ENCODE peak calls at places on chromosome 9, in eight cellular contexts. C is left lung, O is foreskin fibroblast, G is Panc1, X is psoas muscle, R is heart left ventricle, Z is right atrium auricular region, L is esophagus squamous epithelium. H is an unnamed sample.

GRCh38 chr9:19102181-19102630 is 498 bp downstream of the HAUS6 start:
- DNase-seq in C (peak; percentile 85), O (peak; percentile 44), G (no peak), X (no peak), R (peak; percentile 47), Z (no peak), L (no peak), H (no peak)

GRCh38 chr9:113875917-113876805 is at the start of gene ZNF618:
- DNase-seq in C (peak; percentile 82), O (peak; percentile 64), G (no peak), X (peak; percentile 30), R (peak; percentile 44), Z (no peak), L (no peak), H (no peak)

GRCh38 chr9:132744881-132745761 is 74.9 kb downstream of the GTF3C4 start:
- DNase-seq in C (no peak), O (peak; percentile 35), G (no peak), X (no peak), R (no peak), Z (no peak), L (no peak), H (no peak)

GRCh38 chr9:83582026-83582425 is 40.9 kb upstream of the IDNK start:
- DNase-seq in C (no peak), O (peak; percentile 75), G (no peak), X (no peak), R (no peak), Z (no peak), L (no peak), H (peak; percentile 40)

GRCh38 chr9:133160742-133161541 is 2.8 kb downstream of the GBGT1 start:
- DNase-seq in C (peak; percentile 80), O (peak; percentile 83), G (no peak), X (peak; percentile 70), R (peak; percentile 79), Z (peak; percentile 86), L (no peak), H (no peak)

GRCh38 chr9:91837982-91838731 is 111.9 kb downstream of the ROR2 start:
- DNase-seq in C (peak; percentile 86), O (peak; percentile 47), G (no peak), X (peak; percentile 69), R (peak; percentile 79), Z (peak; percentile 73), L (no peak), H (peak; percentile 96)

GRCh38 chr9:36559036-36559695 is 13.5 kb upstream of the MELK start:
- DNase-seq in C (no peak), O (peak; percentile 41), G (no peak), X (no peak), R (no peak), Z (no peak), L (no peak), H (no peak)

GRCh38 chr9:96565684-96566360 is 53.8 kb downstream of the CDC14B start:
- DNase-seq in C (no peak), O (peak; percentile 77), G (no peak), X (no peak), R (no peak), Z (no peak), L (no peak), H (no peak)

GRCh38 chr9:121707477-121708424 is 56.3 kb downstream of the DAB2IP start:
- DNase-seq in C (no peak), O (peak; percentile 24), G (no peak), X (no peak), R (no peak), Z (no peak), L (no peak), H (no peak)

GRCh38 chr9:121711281-121711680 is 59.8 kb downstream of the DAB2IP start:
- DNase-seq in C (no peak), O (no peak), G (no peak), X (no peak), R (no peak), Z (no peak), L (no peak), H (no peak)

GRCh38 chr9:121709798-121710197 is 58.4 kb downstream of the DAB2IP start:
- DNase-seq in C (no peak), O (no peak), G (no peak), X (peak; percentile 45), R (peak; percentile 76), Z (no peak), L (no peak), H (no peak)

GRCh38 chr9:121706149-121706548 is 54.7 kb downstream of the DAB2IP start:
- DNase-seq in C (no peak), O (no peak), G (no peak), X (no peak), R (no peak), Z (no peak), L (no peak), H (no peak)

GRCh38 chr9:121708768-121709488 is 57.5 kb downstream of the DAB2IP start:
- DNase-seq in C (peak; percentile 57), O (no peak), G (no peak), X (peak; percentile 45), R (peak; percentile 55), Z (no peak), L (no peak), H (no peak)
- H3K4me3 ChIP-seq in C (no peak overlapping the region), O (no peak overlapping the region), G (no peak overlapping the region), X (no peak overlapping the region), R (no peak overlapping the region), Z (no peak overlapping the region), L (no peak overlapping the region), H (no peak overlapping the region)

DNA sequence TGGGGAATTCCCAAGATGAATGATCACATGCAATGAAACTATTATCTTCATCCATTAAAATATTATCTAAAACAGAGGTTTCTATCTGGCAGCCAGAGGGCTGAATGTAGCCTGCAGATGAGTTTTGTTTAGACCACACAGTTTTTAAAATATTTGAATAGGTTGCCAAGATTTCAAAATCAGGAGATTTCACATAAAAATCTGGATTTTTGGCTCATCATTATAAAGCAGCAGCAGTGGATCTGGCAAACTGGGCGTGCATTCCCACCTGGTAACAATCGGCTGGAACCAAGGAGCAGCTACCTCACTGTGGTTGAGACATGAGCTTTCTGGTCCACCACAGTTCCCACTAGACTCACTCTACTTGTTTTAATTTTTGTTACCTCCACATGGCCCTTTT is 155.1 kb downstream of the BNC2 start:
- DNase-seq in C (no peak), O (peak; percentile 13), G (no peak), X (no peak), R (no peak), Z (no peak), L (no peak), H (no peak)
- TF ChIP-seq CTCF in C (no peak), O (peak; percentile 2), G (no peak), X (no peak), R (no peak), Z (no peak), L (no peak), H (no peak)

GRCh38 chr9:70415476-70415875 is 1.0 kb upstream of the KLF9 start:
- DNase-seq in C (no peak), O (no peak), G (no peak), X (no peak), R (no peak), Z (peak; percentile 52), L (no peak), H (no peak)
- H3K4me3 ChIP-seq in C (no peak overlapping the region), O (peak overlapping the region; percentile 95), G (no peak overlapping the region), X (peak overlapping the region; percentile 84), R (no peak overlapping the region), Z (peak overlapping the region; percentile 71), L (no peak overlapping the region), H (no peak overlapping the region)

GRCh38 chr9:134742822-134743221 is 101.2 kb downstream of the COL5A1 start:
- DNase-seq in C (no peak), O (no peak), G (no peak), X (no peak), R (no peak), Z (no peak), L (no peak), H (no peak)
- TF ChIP-seq CTCF in C (no peak), O (no peak), G (no peak), X (no peak), R (no peak), Z (no peak), L (no peak), H (no peak)

H was measured in retinal pigment epithelial cell.